ENCODE peak calls at places on chromosomes 2 and 18, in nine cellular contexts. Q is HFFc6, W is AG10803, B is fibroblast of lung, S is endothelial cell, D is neural crest cell, C is HCT116, F is ovary, Z is foreskin fibroblast. R is an unnamed sample.

GRCh38 chr2:201643216-201643651 is at the start of gene TMEM237:
- DNase-seq in D (peak), Z (peak), C (peak), S (peak), W (peak), F (peak), B (peak), Q (no peak), R (peak)

GRCh38 chr2:190328748-190329147 is 9.1 kb upstream of the HIBCH start:
- DNase-seq in S (no peak), W (peak), B (peak), Z (peak), F (no peak), Q (no peak), C (no peak), D (no peak), R (peak)

GRCh38 chr2:7032371-7032770 is 115.2 kb downstream of the RNF144A start:
- DNase-seq in S (no peak), C (no peak), W (no peak), Z (no peak), F (no peak), B (no peak), Q (no peak), D (no peak), R (no peak)

GRCh38 chr2:73944714-73945113 is 18.0 kb downstream of the DGUOK start:
- DNase-seq in D (no peak), C (no peak), S (no peak), Z (no peak), Q (no peak), F (no peak), W (no peak), B (no peak), R (no peak)

GRCh38 chr18:35703043-35703688 is 121.6 kb downstream of the GALNT1 start:
- DNase-seq in Z (peak), S (no peak), C (no peak), W (peak), F (no peak), B (peak), Q (peak), D (no peak), R (no peak)

GRCh38 chr18:63161032-63161727 is 158.4 kb downstream of the BCL2 start:
- DNase-seq in D (no peak), Q (no peak), W (no peak), Z (no peak), C (no peak), S (no peak), F (no peak), B (no peak), R (no peak)

GRCh38 chr2:13537771-13538349 is 821.1 kb downstream of the TRIB2 start:
- DNase-seq in Z (no peak), F (no peak), Q (no peak), B (no peak), C (no peak), D (no peak), S (no peak), W (no peak), R (no peak)

GRCh38 chr2:69525261-69525660 is 88.0 kb upstream of the NFU1 start:
- DNase-seq in W (no peak), Z (no peak), B (no peak), D (no peak), Q (no peak), S (no peak), F (no peak), C (no peak), R (peak)

GRCh38 chr18:76177160-76177559 is 317.9 kb downstream of the ZNF516 start:
- DNase-seq in C (no peak), W (no peak), Z (no peak), F (no peak), Q (no peak), B (no peak), S (no peak), D (no peak), R (no peak)

GRCh38 chr2:152432206-152432653 is 97.3 kb downstream of the FMNL2 start:
- DNase-seq in F (no peak), Z (peak), S (no peak), B (peak), Q (peak), W (peak), D (no peak), C (no peak), R (peak)

GRCh38 chr2:193112986-193113385 is 918.3 kb upstream of the TMEFF2 start:
- DNase-seq in S (no peak), B (no peak), Q (no peak), C (no peak), D (no peak), W (no peak), Z (no peak), F (no peak), R (no peak)

GRCh38 chr2:221810216-221810615 is 238.1 kb upstream of the EPHA4 start:
- DNase-seq in S (no peak), B (no peak), D (no peak), C (no peak), W (no peak), Z (no peak), F (no peak), Q (no peak), R (no peak)

GRCh38 chr2:70957838-70958237 is 20.6 kb upstream of the ANKRD53 start:
- DNase-seq in F (no peak), W (no peak), S (no peak), Q (no peak), D (no peak), C (no peak), Z (no peak), B (no peak), R (no peak)

GRCh38 chr18:80004600-80005342 is 16.4 kb upstream of the TXNL4A start:
- DNase-seq in Z (no peak), Q (no peak), S (no peak), B (no peak), C (no peak), W (no peak), F (no peak), D (no peak), R (no peak)

GRCh38 chr2:121285077-121285449 is at the start of gene TFCP2L1:
- DNase-seq in F (no peak), D (no peak), W (no peak), Q (no peak), Z (peak), C (no peak), S (peak), B (no peak), R (peak)

GRCh38 chr18:47317824-47318508 is 66.5 kb upstream of the SKOR2 start:
- DNase-seq in F (no peak), B (no peak), Z (no peak), W (no peak), C (no peak), Q (no peak), D (no peak), S (no peak), R (no peak)

GRCh38 chr2:14417586-14417985 is 214.9 kb upstream of the LRATD1 start:
- DNase-seq in C (no peak), W (no peak), F (no peak), B (no peak), Q (no peak), Z (no peak), S (no peak), D (no peak), R (no peak)

GRCh38 chr2:171432969-171433762 is 624 bp downstream of the METTL8 start:
- DNase-seq in Q (no peak), D (no peak), Z (peak), C (peak), W (peak), S (no peak), B (peak), F (no peak), R (peak)

GRCh38 chr18:34929336-34929780 is 111.9 kb upstream of the MAPRE2 start:
- DNase-seq in D (no peak), C (peak), B (peak), F (no peak), W (peak), Q (peak), Z (peak), S (no peak), R (peak)

GRCh38 chr18:33751613-33752221 is 173.7 kb downstream of the ASXL3 start:
- DNase-seq in Z (peak), W (peak), B (peak), C (no peak), S (no peak), F (no peak), Q (no peak), D (no peak), R (peak)
- TF ChIP-seq CTCF in Z (peak), W (peak), B (peak), C (no peak), S (peak), F (peak), Q (peak), D (peak), R (peak)

GRCh38 chr2:33123216-33123615 is 176.5 kb downstream of the LTBP1 start:
- DNase-seq in Z (peak), C (no peak), B (no peak), D (no peak), S (no peak), F (no peak), W (no peak), Q (no peak), R (no peak)

GRCh38 chr2:33129661-33130447 is 183.1 kb downstream of the LTBP1 start:
- DNase-seq in W (no peak), C (no peak), D (no peak), S (no peak), Z (no peak), B (no peak), Q (no peak), F (no peak), R (no peak)

GRCh38 chr2:33126973-33127372 is 180.2 kb downstream of the LTBP1 start:
- DNase-seq in B (no peak), F (no peak), C (no peak), D (no peak), W (peak), Q (peak), S (no peak), Z (peak), R (peak)

GRCh38 chr2:33129261-33129660 is 182.5 kb downstream of the LTBP1 start:
- DNase-seq in Z (no peak), C (no peak), F (no peak), D (no peak), Q (no peak), S (no peak), B (no peak), W (peak), R (no peak)

DNA sequence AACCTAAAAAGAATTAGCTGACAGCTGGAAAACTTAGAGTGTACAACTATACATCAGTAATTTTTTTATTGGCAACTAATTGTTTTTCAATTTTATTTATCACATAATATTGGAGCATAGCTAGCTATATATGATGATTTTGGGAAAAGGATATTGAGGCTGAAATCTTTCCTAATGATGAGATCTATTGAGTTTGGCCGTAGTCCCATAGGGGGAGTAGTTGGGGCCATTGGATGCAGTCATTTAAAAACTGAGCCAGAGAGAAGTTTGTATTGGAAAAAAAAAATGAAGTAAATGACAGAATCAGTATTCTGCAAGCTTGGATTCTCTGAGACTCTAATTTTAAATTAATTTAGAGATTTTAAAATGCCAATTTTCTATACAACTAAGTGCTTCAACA is 179.8 kb downstream of the LTBP1 start:
- DNase-seq in D (no peak), B (no peak), F (no peak), C (no peak), S (no peak), W (no peak), Z (no peak), Q (no peak), R (no peak)
- TF ChIP-seq CTCF in D (peak), B (peak), F (no peak), C (no peak), S (no peak), W (peak), Z (no peak), Q (peak), R (peak)

GRCh38 chr2:134897932-134898331 is 20.7 kb upstream of the CCNT2 start:
- DNase-seq in Z (peak), B (peak), D (no peak), Q (no peak), S (no peak), C (peak), F (no peak), W (peak), R (peak)
- TF ChIP-seq CTCF in Z (peak), B (peak), D (peak), Q (peak), S (peak), C (peak), F (no peak), W (peak), R (peak)

GRCh38 chr2:182943339-182943738 is 76.9 kb upstream of the FRZB start:
- DNase-seq in Z (no peak), B (no peak), F (no peak), S (no peak), C (no peak), W (no peak), Q (no peak), D (no peak), R (no peak)
- TF ChIP-seq CTCF in Z (no peak), B (no peak), F (no peak), S (no peak), C (no peak), W (no peak), Q (no peak), D (no peak), R (no peak)

R was measured in choroid plexus epithelial cell.